ENCODE peak calls at places on chromosomes 2 and 18, in ten cellular contexts. X is GM18507; O is H7; M is pancreas; F is hepatocyte; W is aorta; J is esophagus muscularis mucosa; Q is sciatic nerve; N is stimulated activated CD4-positive, alpha-beta T cell treated with anti-CD3 and anti-CD28 coated beads, Interleukin-15, amount 100 ng/mL, for 24 hours; K is Ammon's horn. T is an unnamed sample.

GRCh38 chr2:129734343-129735034 is 245.0 kb upstream of the RAB6C start:
- DNase-seq in M (no peak), X (no peak), O (no peak), W (no peak), F (no peak), K (no peak), J (no peak), Q (no peak), N (no peak), T (no peak)

GRCh38 chr18:79572093-79572780 is 107.4 kb upstream of the CTDP1 start:
- DNase-seq in O (no peak), K (no peak), W (peak; percentile 48), F (no peak), N (no peak), M (peak; percentile 46), X (no peak), J (no peak), Q (peak; percentile 45), T (no peak)

GRCh38 chr18:26386421-26386820 is 160.2 kb downstream of the TAF4B start:
- DNase-seq in J (no peak), Q (no peak), O (no peak), X (no peak), N (no peak), W (no peak), M (no peak), F (no peak), K (no peak), T (no peak)

GRCh38 chr2:19774788-19775156 is 127.0 kb downstream of the TTC32 start:
- DNase-seq in K (no peak), O (peak; percentile 51), W (no peak), X (no peak), J (no peak), Q (no peak), M (no peak), N (no peak), F (no peak), T (peak; percentile 17)

GRCh38 chr18:48316177-48316576 is 93.0 kb downstream of the ZBTB7C start:
- DNase-seq in Q (no peak), X (no peak), O (no peak), M (no peak), J (no peak), W (no peak), N (no peak), F (no peak), K (no peak), T (no peak)

GRCh38 chr2:235095569-235095968 is 143.8 kb downstream of the SH3BP4 start:
- DNase-seq in O (no peak), N (no peak), J (peak; percentile 26), W (no peak), Q (no peak), F (no peak), X (no peak), M (no peak), K (no peak), T (no peak)

GRCh38 chr18:31203086-31203793 is 40.6 kb upstream of the DSC1 start:
- DNase-seq in K (no peak), M (no peak), O (no peak), J (no peak), F (no peak), N (no peak), W (peak; percentile 61), Q (no peak), X (no peak), T (no peak)

GRCh38 chr18:74082476-74083070 is 65.1 kb downstream of the FBXO15 start:
- DNase-seq in Q (no peak), N (peak; percentile 79), O (peak; percentile 88), K (peak; percentile 88), F (peak; percentile 70), X (peak; percentile 8), J (no peak), M (peak; percentile 71), W (peak; percentile 56), T (peak; percentile 74)

GRCh38 chr2:240253583-240254145 is 113.2 kb upstream of the OTOS start:
- DNase-seq in F (no peak), J (peak; percentile 75), X (no peak), W (no peak), Q (no peak), O (no peak), K (no peak), N (no peak), M (no peak), T (no peak)

GRCh38 chr2:23791030-23791429 is 135.9 kb downstream of the ATAD2B start:
- DNase-seq in J (no peak), W (no peak), Q (no peak), F (peak; percentile 22), O (no peak), N (no peak), X (no peak), M (no peak), K (no peak), T (no peak)

GRCh38 chr2:12990523-12990922 is 273.8 kb downstream of the TRIB2 start:
- DNase-seq in O (no peak), F (no peak), W (no peak), K (no peak), J (no peak), X (no peak), N (no peak), Q (no peak), M (no peak), T (no peak)

GRCh38 chr18:55908790-55909408 is 320.9 kb upstream of the TCF4 start:
- DNase-seq in F (no peak), X (no peak), Q (no peak), O (no peak), J (no peak), K (no peak), M (no peak), W (no peak), N (no peak), T (no peak)

GRCh38 chr2:119231975-119232665 is 8.5 kb downstream of the STEAP3 start:
- DNase-seq in N (peak; percentile 22), F (no peak), W (no peak), M (no peak), O (no peak), X (no peak), J (no peak), K (no peak), Q (no peak), T (no peak)

GRCh38 chr2:10205201-10205475 is 82.6 kb downstream of the RRM2 start:
- DNase-seq in W (peak; percentile 12), J (no peak), N (no peak), X (no peak), O (no peak), F (no peak), K (no peak), Q (no peak), M (no peak), T (no peak)

GRCh38 chr18:21264651-21265050 is 22.6 kb downstream of the GREB1L start:
- DNase-seq in O (peak; percentile 21), X (no peak), Q (no peak), K (no peak), J (no peak), M (no peak), N (no peak), W (no peak), F (peak; percentile 61), T (peak; percentile 18)

GRCh38 chr2:98769784-98770183 is 38.9 kb upstream of the MGAT4A start:
- DNase-seq in W (no peak), F (no peak), M (no peak), J (no peak), O (peak; percentile 59), X (no peak), Q (no peak), K (no peak), N (peak; percentile 34), T (no peak)

T was measured in WTC11.